ENCODE peak calls at places on chromosomes 1 and 21, in five cellular contexts. J is Jurkat, Clone E6-1; P is dorsolateral prefrontal cortex; Z is C1 segment of cervical spinal cord; F is A172. X is an unnamed sample.

GRCh38 chr1:54475357-54476230 is 69.4 kb upstream of the SSBP3 start:
- DNase-seq in J (peak), P (no peak), Z (no peak), F (no peak), X (no peak)

GRCh38 chr1:24203404-24203803 is 16.3 kb upstream of the IFNLR1 start:
- DNase-seq in J (no peak), P (no peak), Z (no peak), F (no peak), X (no peak)

GRCh38 chr21:20783611-20784010 is 214.6 kb upstream of the NCAM2 start:
- DNase-seq in J (no peak), P (peak), Z (no peak), F (no peak), X (no peak)

GRCh38 chr21:42833439-42833815 is 45.9 kb downstream of the WDR4 start:
- DNase-seq in J (peak), P (no peak), Z (no peak), F (no peak), X (no peak)

GRCh38 chr1:18644013-18644399 is 13.4 kb downstream of the PAX7 start:
- DNase-seq in J (no peak), P (no peak), Z (no peak), F (no peak), X (no peak)

GRCh38 chr1:162983671-162984425 is 85.3 kb upstream of the RGS4 start:
- DNase-seq in J (no peak), P (no peak), Z (no peak), F (no peak), X (no peak)

GRCh38 chr1:214637722-214638473 is 34.9 kb downstream of the CENPF start:
- DNase-seq in J (peak), P (no peak), Z (no peak), F (peak), X (peak)

GRCh38 chr21:44304846-44305245 is 5.0 kb downstream of the PFKL start:
- DNase-seq in J (peak), P (peak), Z (peak), F (peak), X (peak)

GRCh38 chr1:5111581-5111980 is 457.2 kb downstream of the AJAP1 start:
- DNase-seq in J (no peak), P (no peak), Z (no peak), F (no peak), X (no peak)

GRCh38 chr21:14889080-14889805 is 175.6 kb downstream of the NRIP1 start:
- DNase-seq in J (no peak), P (no peak), Z (no peak), F (peak), X (no peak)

X was measured in AG08395.